ENCODE peak calls at places on chromosomes 5 and 9, in nine cellular contexts. W is right atrium auricular region, Q is cardiac fibroblast, F is BJ, S is fibroblast of lung, X is choroid plexus epithelial cell, B is astrocyte of the cerebellum, Y is stomach, T is ascending aorta. A is an unnamed sample.

GRCh38 chr9:131554088-131554864 is 9.0 kb downstream of the PRRT1B start:
- DNase-seq in W (no peak), Q (no peak), F (no peak), S (no peak), X (no peak), B (no peak), Y (no peak), T (no peak), A (no peak)

GRCh38 chr5:129379406-129379805 is 80.7 kb upstream of the ADAMTS19 start:
- DNase-seq in W (no peak), Q (peak), F (no peak), S (peak), X (no peak), B (peak), Y (no peak), T (no peak), A (no peak)

GRCh38 chr5:107074991-107075390 is 595.7 kb downstream of the EFNA5 start:
- DNase-seq in W (no peak), Q (no peak), F (no peak), S (no peak), X (peak), B (no peak), Y (no peak), T (no peak), A (no peak)

GRCh38 chr5:103060414-103060954 is 59.5 kb downstream of the GIN1 start:
- DNase-seq in W (no peak), Q (no peak), F (no peak), S (no peak), X (no peak), B (no peak), Y (no peak), T (no peak), A (no peak)

GRCh38 chr5:89246252-89246651 is 363.3 kb upstream of the MEF2C start:
- DNase-seq in W (no peak), Q (peak), F (no peak), S (peak), X (peak), B (no peak), Y (no peak), T (no peak), A (no peak)

GRCh38 chr9:93397664-93398381 is 53.7 kb upstream of the FAM120A start:
- DNase-seq in W (no peak), Q (peak), F (no peak), S (peak), X (peak), B (no peak), Y (no peak), T (no peak), A (no peak)

GRCh38 chr9:110546411-110546871 is 33.1 kb downstream of the SVEP1 start:
- DNase-seq in W (no peak), Q (no peak), F (no peak), S (no peak), X (no peak), B (no peak), Y (no peak), T (no peak), A (no peak)

GRCh38 chr5:141850183-141850768 is 27.9 kb downstream of the PCDH1 start:
- DNase-seq in W (no peak), Q (peak), F (no peak), S (peak), X (peak), B (no peak), Y (no peak), T (no peak), A (peak)

GRCh38 chr9:131791532-131792254 is 51.8 kb upstream of the RAPGEF1 start:
- DNase-seq in W (no peak), Q (no peak), F (no peak), S (no peak), X (no peak), B (no peak), Y (no peak), T (no peak), A (no peak)

GRCh38 chr9:116377179-116377790 is 223.7 kb downstream of the PAPPA start:
- DNase-seq in W (no peak), Q (peak), F (no peak), S (peak), X (peak), B (peak), Y (no peak), T (no peak), A (no peak)

GRCh38 chr9:89374176-89374575 is 55.9 kb downstream of the SECISBP2 start:
- DNase-seq in W (no peak), Q (peak), F (no peak), S (no peak), X (peak), B (peak), Y (no peak), T (no peak), A (no peak)

GRCh38 chr9:136052991-136053756 is 41.9 kb downstream of the NACC2 start:
- DNase-seq in W (no peak), Q (peak), F (no peak), S (no peak), X (no peak), B (no peak), Y (no peak), T (no peak), A (no peak)

GRCh38 chr5:123422433-123423277 is 548 bp downstream of the CEP120 start:
- DNase-seq in W (no peak), Q (peak), F (no peak), S (peak), X (peak), B (no peak), Y (peak), T (no peak), A (peak)

GRCh38 chr9:106707291-106707690 is 155.7 kb upstream of the ZNF462 start:
- DNase-seq in W (no peak), Q (no peak), F (no peak), S (no peak), X (peak), B (no peak), Y (no peak), T (no peak), A (no peak)

GRCh38 chr9:99069075-99069474 is 35.8 kb upstream of the TGFBR1 start:
- DNase-seq in W (no peak), Q (no peak), F (no peak), S (no peak), X (no peak), B (no peak), Y (no peak), T (no peak), A (no peak)

GRCh38 chr9:35510745-35511428 is 21.0 kb downstream of the RUSC2 start:
- DNase-seq in W (peak), Q (peak), F (peak), S (peak), X (peak), B (peak), Y (peak), T (peak), A (peak)

GRCh38 chr9:111366978-111367377 is 37.0 kb upstream of the OR2K2 start:
- DNase-seq in W (no peak), Q (no peak), F (no peak), S (no peak), X (no peak), B (no peak), Y (no peak), T (no peak), A (no peak)

GRCh38 chr9:93169444-93169843 is 14.5 kb upstream of the WNK2 start:
- DNase-seq in W (no peak), Q (no peak), F (no peak), S (no peak), X (no peak), B (no peak), Y (no peak), T (no peak), A (no peak)

GRCh38 chr5:35443803-35444595 is 173.7 kb upstream of the SPEF2 start:
- DNase-seq in W (no peak), Q (no peak), F (no peak), S (no peak), X (no peak), B (no peak), Y (peak), T (no peak), A (no peak)

GRCh38 chr9:8346291-8346690 is 546.7 kb upstream of the DMAC1 start:
- DNase-seq in W (no peak), Q (peak), F (no peak), S (peak), X (peak), B (peak), Y (no peak), T (no peak), A (no peak)

GRCh38 chr5:159497221-159497620 is 166.9 kb upstream of the IL12B start:
- DNase-seq in W (no peak), Q (no peak), F (no peak), S (no peak), X (no peak), B (no peak), Y (no peak), T (no peak), A (no peak)

GRCh38 chr9:135130266-135130976 is 43.0 kb downstream of the OLFM1 start:
- DNase-seq in W (no peak), Q (no peak), F (no peak), S (no peak), X (no peak), B (no peak), Y (peak), T (no peak), A (no peak)

GRCh38 chr5:75366787-75367186 is 29.8 kb downstream of the HMGCR start:
- DNase-seq in W (no peak), Q (no peak), F (no peak), S (no peak), X (no peak), B (no peak), Y (no peak), T (no peak), A (no peak)

GRCh38 chr5:75461679-75462078 is 49.8 kb downstream of the CERT1 start:
- DNase-seq in W (no peak), Q (peak), F (no peak), S (peak), X (peak), B (no peak), Y (no peak), T (no peak), A (no peak)

GRCh38 chr5:140965905-140966292 is 377 bp upstream of the PCDHAC2 start:
- DNase-seq in W (no peak), Q (no peak), F (no peak), S (no peak), X (no peak), B (no peak), Y (no peak), T (no peak), A (no peak)

GRCh38 chr5:168047043-168047668 is 244.3 kb upstream of the WWC1 start:
- DNase-seq in W (no peak), Q (peak), F (no peak), S (peak), X (peak), B (peak), Y (peak), T (no peak), A (peak)

GRCh38 chr5:91282210-91282609 is 100.9 kb downstream of the ARRDC3 start:
- DNase-seq in W (no peak), Q (no peak), F (no peak), S (no peak), X (no peak), B (no peak), Y (no peak), T (no peak), A (no peak)

GRCh38 chr9:26163931-26164330 is 485.7 kb upstream of the TUSC1 start:
- DNase-seq in W (no peak), Q (no peak), F (no peak), S (peak), X (peak), B (no peak), Y (no peak), T (no peak), A (no peak)

GRCh38 chr9:110125207-110125751 is 82.7 kb downstream of the C9orf152 start:
- DNase-seq in W (peak), Q (peak), F (peak), S (peak), X (peak), B (peak), Y (peak), T (peak), A (peak)

GRCh38 chr5:149310947-149311675 is 34.2 kb upstream of the GRPEL2 start:
- DNase-seq in W (no peak), Q (peak), F (no peak), S (peak), X (peak), B (no peak), Y (no peak), T (no peak), A (no peak)

GRCh38 chr5:68849906-68850305 is 243.9 kb upstream of the SLC30A5 start:
- DNase-seq in W (no peak), Q (no peak), F (no peak), S (no peak), X (no peak), B (no peak), Y (no peak), T (no peak), A (no peak)

GRCh38 chr9:101269596-101270324 is 115.0 kb downstream of the BAAT start:
- DNase-seq in W (no peak), Q (no peak), F (no peak), S (no peak), X (no peak), B (no peak), Y (no peak), T (no peak), A (no peak)

GRCh38 chr9:33466565-33467495 is 6.9 kb downstream of the NOL6 start:
- DNase-seq in W (no peak), Q (peak), F (no peak), S (peak), X (peak), B (peak), Y (peak), T (no peak), A (peak)

GRCh38 chr5:38338455-38338854 is 80.1 kb downstream of the EGFLAM start:
- DNase-seq in W (no peak), Q (no peak), F (no peak), S (no peak), X (no peak), B (no peak), Y (no peak), T (no peak), A (no peak)

GRCh38 chr5:149152317-149152746 is 11.0 kb downstream of the ABLIM3 start:
- DNase-seq in W (no peak), Q (peak), F (no peak), S (peak), X (no peak), B (no peak), Y (no peak), T (no peak), A (no peak)

GRCh38 chr5:16855475-16855874 is 80.6 kb downstream of the MYO10 start:
- DNase-seq in W (no peak), Q (peak), F (no peak), S (peak), X (peak), B (no peak), Y (peak), T (no peak), A (no peak)

GRCh38 chr5:178341091-178341960 is 108.7 kb upstream of the PHYKPL start:
- DNase-seq in W (no peak), Q (no peak), F (no peak), S (no peak), X (no peak), B (no peak), Y (no peak), T (no peak), A (no peak)

GRCh38 chr9:125447202-125447802 is 185.7 kb downstream of the GAPVD1 start:
- DNase-seq in W (no peak), Q (no peak), F (no peak), S (no peak), X (no peak), B (no peak), Y (no peak), T (no peak), A (no peak)

GRCh38 chr5:66281309-66281708 is 137.2 kb downstream of the SREK1 start:
- DNase-seq in W (no peak), Q (no peak), F (no peak), S (no peak), X (no peak), B (no peak), Y (no peak), T (no peak), A (no peak)

GRCh38 chr5:154478224-154478565 is at the start of gene HAND1:
- DNase-seq in W (no peak), Q (peak), F (no peak), S (no peak), X (no peak), B (no peak), Y (peak), T (no peak), A (no peak)

GRCh38 chr9:127389391-127390242 is 7.4 kb upstream of the SLC2A8 start:
- DNase-seq in W (no peak), Q (no peak), F (no peak), S (no peak), X (no peak), B (no peak), Y (no peak), T (no peak), A (no peak)

GRCh38 chr9:127390243-127390535 is 6.8 kb upstream of the SLC2A8 start:
- DNase-seq in W (no peak), Q (no peak), F (no peak), S (no peak), X (no peak), B (no peak), Y (no peak), T (no peak), A (no peak)

GRCh38 chr9:127388856-127389238 is 8.1 kb upstream of the SLC2A8 start:
- DNase-seq in W (no peak), Q (no peak), F (no peak), S (no peak), X (no peak), B (no peak), Y (no peak), T (no peak), A (no peak)

GRCh38 chr9:127386981-127387380 is 10.0 kb upstream of the SLC2A8 start:
- DNase-seq in W (no peak), Q (no peak), F (no peak), S (no peak), X (no peak), B (no peak), Y (no peak), T (no peak), A (no peak)

GRCh38 chr9:127388037-127388855 is 8.7 kb upstream of the SLC2A8 start:
- DNase-seq in W (peak), Q (peak), F (peak), S (peak), X (peak), B (peak), Y (no peak), T (no peak), A (no peak)
- H3K4me3 ChIP-seq in W (no peak), Q (no peak), F (no peak), S (no peak), X (no peak), B (no peak), Y (no peak), T (no peak), A (no peak)

DNA sequence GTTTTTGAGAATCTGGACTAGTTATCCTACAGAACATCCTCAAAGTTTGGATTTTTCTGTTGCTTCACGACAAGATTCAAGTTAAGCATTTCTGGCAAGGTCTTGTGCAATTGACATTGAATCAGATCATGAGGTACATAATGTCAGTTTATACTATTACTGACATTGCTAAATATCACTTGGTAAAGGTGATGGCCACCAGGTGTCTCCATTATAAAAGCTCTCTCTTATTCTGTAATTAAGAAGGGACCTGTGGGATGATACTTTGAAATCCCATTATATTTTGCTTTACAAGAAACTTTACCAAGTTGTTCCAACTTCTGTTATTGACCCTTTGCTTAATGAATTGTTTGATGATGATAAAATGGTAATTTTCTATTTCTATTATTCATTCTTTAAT is 131.0 kb upstream of the ASTN2 start:
- DNase-seq in W (no peak), Q (no peak), F (no peak), S (no peak), X (no peak), B (no peak), Y (no peak), T (no peak), A (no peak)
- TF ChIP-seq CTCF in W (no peak), Q (no peak), F (no peak), S (no peak), X (no peak), B (no peak), Y (no peak), T (no peak), A (no peak)

GRCh38 chr5:115843444-115844130 is 1.9 kb downstream of the AP3S1 start:
- DNase-seq in W (no peak), Q (no peak), F (no peak), S (no peak), X (no peak), B (no peak), Y (no peak), T (no peak), A (no peak)
- H3K4me3 ChIP-seq in W (peak), Q (peak), F (no peak), S (no peak), X (peak), B (peak), Y (peak), T (peak), A (no peak)

GRCh38 chr5:9835121-9835770 is 205.1 kb upstream of the TAS2R1 start:
- DNase-seq in W (no peak), Q (no peak), F (no peak), S (no peak), X (peak), B (no peak), Y (no peak), T (no peak), A (no peak)
- TF ChIP-seq CTCF in W (no peak), Q (no peak), F (peak), S (peak), X (peak), B (no peak), Y (no peak), T (no peak), A (no peak)

A was measured in prostate gland.